ENCODE peak calls at places on chromosomes 6 and 20, in seven cellular contexts. O is astrocyte; B is CD4-positive, alpha-beta T cell; F is RWPE1; D is nephron progenitor cell; L is astrocyte of the spinal cord; Y is glutamatergic neuron. Z is an unnamed sample.
A peak's percentile ranks its signal among the peaks of the same experiment; 100 is the strongest.

GRCh38 chr20:49858076-49858565 is 45.5 kb downstream of the SLC9A8 start:
- DNase-seq in O (peak; percentile 29), B (no peak), F (no peak), D (no peak), L (no peak), Y (no peak), Z (peak; percentile 59)

GRCh38 chr20:39897781-39898466 is 791.1 kb downstream of the MAFB start:
- DNase-seq in O (peak; percentile 32), B (no peak), F (no peak), D (no peak), L (no peak), Y (no peak), Z (peak; percentile 33)

GRCh38 chr6:55239099-55239498 is 64.8 kb downstream of the HCRTR2 start:
- DNase-seq in O (peak; percentile 41), B (no peak), F (no peak), D (no peak), L (peak; percentile 18), Y (no peak), Z (no peak)

GRCh38 chr6:152293404-152293803 is 343.8 kb downstream of the SYNE1 start:
- DNase-seq in O (no peak), B (no peak), F (no peak), D (no peak), L (no peak), Y (peak; percentile 40), Z (no peak)

GRCh38 chr20:12175538-12175937 is 257.8 kb downstream of the BTBD3 start:
- DNase-seq in O (no peak), B (no peak), F (no peak), D (no peak), L (no peak), Y (no peak), Z (no peak)

GRCh38 chr6:52574709-52575489 is 2.0 kb downstream of the TRAM2 start:
- DNase-seq in O (no peak), B (peak; percentile 40), F (no peak), D (no peak), L (no peak), Y (no peak), Z (peak; percentile 52)

GRCh38 chr20:2759603-2760360 is 40.6 kb downstream of the CPXM1 start:
- DNase-seq in O (no peak), B (no peak), F (no peak), D (no peak), L (no peak), Y (no peak), Z (no peak)

GRCh38 chr6:5728726-5729434 is 277.8 kb downstream of the NRN1 start:
- DNase-seq in O (peak; percentile 66), B (no peak), F (peak; percentile 58), D (no peak), L (peak; percentile 48), Y (peak; percentile 29), Z (peak; percentile 27)

GRCh38 chr20:62710886-62711702 is 2.5 kb downstream of the NTSR1 start:
- DNase-seq in O (no peak), B (peak; percentile 29), F (peak; percentile 86), D (no peak), L (no peak), Y (no peak), Z (no peak)

GRCh38 chr6:151121900-151122299 is 117.9 kb upstream of the AKAP12 start:
- DNase-seq in O (peak; percentile 55), B (no peak), F (no peak), D (no peak), L (no peak), Y (no peak), Z (peak; percentile 30)

GRCh38 chr20:17881741-17882064 is 86.9 kb downstream of the SNX5 start:
- DNase-seq in O (no peak), B (no peak), F (no peak), D (no peak), L (no peak), Y (no peak), Z (no peak)

GRCh38 chr20:32509639-32510066 is 75.5 kb downstream of the NOL4L start:
- DNase-seq in O (no peak), B (peak; percentile 63), F (no peak), D (no peak), L (no peak), Y (peak; percentile 16), Z (no peak)

GRCh38 chr6:40409716-40410397 is 177.3 kb downstream of the LRFN2 start:
- DNase-seq in O (no peak), B (no peak), F (no peak), D (no peak), L (peak; percentile 20), Y (no peak), Z (no peak)

GRCh38 chr20:59575653-59576052 is 28.7 kb upstream of the PHACTR3 start:
- DNase-seq in O (no peak), B (no peak), F (no peak), D (no peak), L (no peak), Y (no peak), Z (no peak)

GRCh38 chr6:144008501-144009245 is 614 bp upstream of the PLAGL1 start:
- DNase-seq in O (no peak), B (no peak), F (no peak), D (no peak), L (no peak), Y (no peak), Z (peak; percentile 17)

GRCh38 chr20:31721408-31722332 is 998 bp downstream of the BCL2L1 start:
- DNase-seq in O (no peak), B (no peak), F (no peak), D (no peak), L (no peak), Y (peak; percentile 58), Z (no peak)

GRCh38 chr6:31042801-31043200 is 32.5 kb downstream of the MUC22 start:
- DNase-seq in O (peak; percentile 31), B (peak; percentile 17), F (peak; percentile 41), D (peak; percentile 37), L (peak; percentile 71), Y (peak; percentile 24), Z (peak; percentile 70)

GRCh38 chr20:20441259-20441658 is 73.4 kb downstream of the INSM1 start:
- DNase-seq in O (no peak), B (no peak), F (no peak), D (no peak), L (no peak), Y (no peak), Z (no peak)

GRCh38 chr20:62899633-62900051 is 26.7 kb downstream of the DIDO1 start:
- DNase-seq in O (no peak), B (no peak), F (peak; percentile 76), D (no peak), L (no peak), Y (no peak), Z (peak; percentile 34)

GRCh38 chr20:37804584-37805566 is 98.1 kb upstream of the VSTM2L start:
- DNase-seq in O (no peak), B (no peak), F (no peak), D (no peak), L (no peak), Y (no peak), Z (peak; percentile 7)

GRCh38 chr6:25971187-25971811 is 8.7 kb downstream of the TRIM38 start:
- DNase-seq in O (peak; percentile 95), B (no peak), F (peak; percentile 34), D (no peak), L (peak; percentile 84), Y (no peak), Z (peak; percentile 96)

GRCh38 chr6:227074-227782 is 65.1 kb upstream of the DUSP22 start:
- DNase-seq in O (no peak), B (no peak), F (no peak), D (no peak), L (no peak), Y (no peak), Z (peak; percentile 58)
- TF ChIP-seq CTCF in O (no peak), B (no peak), F (no peak), D (no peak), L (peak; percentile 16), Y (no peak), Z (peak; percentile 4)

DNA sequence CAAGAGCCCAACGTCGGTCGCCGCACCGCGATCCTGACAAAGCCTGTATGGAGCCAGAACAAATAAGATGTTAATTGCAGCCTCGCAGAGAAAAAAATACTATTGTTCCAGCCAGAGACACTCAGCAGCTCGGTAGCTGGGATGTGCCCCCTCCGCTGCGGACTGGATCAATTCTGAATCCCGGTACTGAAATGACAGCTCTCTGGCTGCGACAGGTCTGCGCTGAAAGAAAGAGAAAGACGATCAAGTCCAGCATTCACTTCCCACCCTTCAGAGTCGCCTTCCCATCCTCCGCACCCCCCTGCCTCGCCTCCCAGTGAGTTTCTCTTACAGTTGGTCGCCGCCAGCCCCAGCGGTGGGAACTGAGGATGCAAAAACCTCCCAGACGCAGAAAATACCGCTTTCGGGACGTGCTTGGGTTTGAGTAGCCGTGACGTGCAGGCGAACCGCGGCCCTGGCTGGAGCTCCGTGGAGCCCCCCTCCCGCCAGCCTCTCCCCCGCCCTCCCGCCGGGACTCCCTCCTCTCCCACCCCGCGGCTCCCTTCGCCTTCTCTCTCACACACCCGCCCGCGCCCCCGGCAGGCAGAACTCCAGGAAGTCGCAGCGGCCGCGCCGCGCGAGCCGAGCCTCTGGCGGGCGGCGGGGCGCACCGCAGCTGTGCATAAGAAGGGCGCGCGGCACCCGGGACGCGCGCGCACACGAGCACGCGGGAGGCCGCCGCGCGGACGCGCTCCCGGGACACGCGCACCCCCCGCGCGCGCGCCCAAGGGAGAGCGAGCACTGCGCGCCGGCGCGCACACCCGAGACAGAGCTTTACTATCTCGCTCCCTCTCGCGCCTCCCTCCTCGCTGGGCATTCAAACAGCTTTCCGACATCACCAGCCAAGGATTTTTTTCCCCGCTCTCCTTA is at the start of gene ADGRB3:
- DNase-seq in O (peak; percentile 49), B (no peak), F (peak; percentile 55), D (peak; percentile 90), L (peak; percentile 79), Y (peak; percentile 95), Z (peak; percentile 88)
- TF ChIP-seq CTCF in O (no peak), B (no peak), F (no peak), D (no peak), L (no peak), Y (peak; percentile 16), Z (no peak)

DNA sequence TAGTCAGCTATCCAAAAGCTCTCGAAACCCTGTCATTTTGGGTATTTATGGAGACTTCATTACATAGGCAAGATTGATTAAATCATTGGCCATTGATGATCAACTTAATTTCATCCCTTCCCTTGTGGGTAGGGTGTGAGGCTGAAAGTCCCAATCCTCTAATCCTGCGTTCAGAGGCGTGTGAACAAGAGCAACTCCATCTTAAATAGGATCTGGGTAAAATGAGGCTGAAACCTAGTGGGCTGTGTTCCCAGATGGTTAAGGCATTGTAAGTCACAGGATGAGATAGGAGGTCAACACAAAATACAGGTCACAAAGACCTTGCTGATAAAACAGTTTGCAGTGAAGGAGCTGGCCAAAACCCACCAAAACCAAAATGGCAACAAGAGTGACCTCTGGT is 641.7 kb upstream of the GJE1 start:
- DNase-seq in O (no peak), B (no peak), F (no peak), D (no peak), L (no peak), Y (no peak), Z (no peak)
- TF ChIP-seq CTCF in O (no peak), B (no peak), F (no peak), D (no peak), L (no peak), Y (no peak), Z (no peak)

DNA sequence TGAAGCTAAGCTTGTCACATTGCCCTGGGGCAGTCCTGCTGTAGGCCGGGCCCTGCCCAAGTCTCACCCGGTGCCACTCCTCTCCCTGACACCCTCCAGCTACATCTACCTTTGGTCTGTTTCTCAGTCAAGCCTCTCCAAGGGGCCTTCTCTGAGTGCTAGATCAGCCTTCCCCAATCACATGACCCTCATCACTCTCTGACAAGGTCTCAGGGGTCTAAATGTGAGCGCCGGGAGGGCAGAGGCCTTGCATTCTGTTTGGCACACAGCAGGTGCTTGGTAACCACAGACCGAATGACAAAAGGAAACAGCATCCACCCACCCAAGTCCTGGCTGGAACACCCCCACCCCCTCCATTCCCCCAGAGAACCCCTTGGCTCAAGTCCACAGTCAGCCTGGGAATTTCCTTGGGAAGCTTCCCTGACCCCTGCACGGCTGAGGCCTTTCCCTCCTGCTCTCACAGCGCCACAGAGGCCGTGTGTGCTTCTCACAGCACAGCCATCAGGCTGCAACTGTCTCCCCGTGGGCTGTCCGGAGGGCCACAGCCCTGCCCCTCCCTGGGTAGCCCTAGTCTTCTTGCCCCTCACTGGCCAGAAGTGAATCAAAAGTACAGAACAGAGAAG is 32.9 kb downstream of the PKIG start:
- DNase-seq in O (peak; percentile 8), B (no peak), F (no peak), D (no peak), L (no peak), Y (no peak), Z (peak; percentile 59)
- TF ChIP-seq CTCF in O (no peak), B (no peak), F (no peak), D (no peak), L (no peak), Y (no peak), Z (no peak)